ENCODE peak calls at places on chromosomes 13 and 19, in nine cellular contexts. D is omental fat pad, Y is A172, N is AML-193, O is HEK293T, C is T-helper 17 cell, S is HCT116, U is brain pericyte, E is fibroblast of pulmonary artery. B is an unnamed sample.

GRCh38 chr13:43802511-43802910 is 15.7 kb upstream of the ENOX1 start:
- DNase-seq in U (no peak), O (no peak), S (no peak), D (no peak), N (no peak), C (no peak), E (no peak), Y (no peak), B (no peak)

GRCh38 chr19:28213476-28214082 is 999.4 kb downstream of the UQCRFS1 start:
- DNase-seq in Y (peak), S (no peak), D (no peak), N (no peak), C (no peak), U (no peak), O (no peak), E (no peak), B (no peak)

GRCh38 chr13:80436571-80437169 is 95.7 kb upstream of the SPRY2 start:
- DNase-seq in Y (no peak), E (peak), O (no peak), D (no peak), S (no peak), N (no peak), U (no peak), C (no peak), B (no peak)

GRCh38 chr13:50410921-50411712 is 395.9 kb downstream of the KCNRG start:
- DNase-seq in C (no peak), Y (peak), E (peak), S (peak), D (no peak), U (no peak), O (peak), N (no peak), B (no peak)

GRCh38 chr13:19957320-19958118 is 1.0 kb upstream of the ZMYM2 start:
- DNase-seq in N (peak), O (peak), U (peak), Y (no peak), C (peak), S (no peak), D (peak), E (peak), B (peak)

GRCh38 chr19:7533281-7533819 is 2.2 kb upstream of the PNPLA6 start:
- DNase-seq in E (peak), S (no peak), Y (no peak), O (no peak), D (no peak), N (no peak), C (no peak), U (no peak), B (no peak)

GRCh38 chr13:45206340-45206739 is 5.5 kb upstream of the KCTD4 start:
- DNase-seq in E (peak), Y (peak), S (peak), D (no peak), N (no peak), C (no peak), O (no peak), U (no peak), B (no peak)

GRCh38 chr19:39247701-39248664 is 673 bp downstream of the IFNL4 start:
- DNase-seq in Y (no peak), C (no peak), O (no peak), D (no peak), E (peak), S (no peak), U (no peak), N (no peak), B (no peak)

GRCh38 chr13:98853791-98854191 is 101.3 kb upstream of the SLC15A1 start:
- DNase-seq in U (no peak), C (no peak), D (no peak), S (no peak), O (no peak), E (peak), Y (no peak), N (no peak), B (no peak)

GRCh38 chr19:10751109-10751972 is 33.5 kb downstream of the DNM2 start:
- DNase-seq in S (no peak), O (no peak), C (no peak), D (no peak), U (no peak), Y (no peak), N (no peak), E (peak), B (no peak)

GRCh38 chr13:98672947-98673545 is 79.4 kb downstream of the SLC15A1 start:
- DNase-seq in S (peak), O (peak), Y (peak), D (no peak), E (peak), U (peak), N (peak), C (peak), B (peak)

GRCh38 chr19:22620912-22621311 is 13.2 kb upstream of the ZNF492 start:
- DNase-seq in C (no peak), N (no peak), O (no peak), E (no peak), U (no peak), Y (no peak), D (no peak), S (no peak), B (no peak)

GRCh38 chr19:39696418-39696817 is 7.9 kb upstream of the LGALS14 start:
- DNase-seq in E (peak), U (no peak), C (no peak), S (no peak), D (no peak), N (no peak), Y (peak), O (no peak), B (no peak)

GRCh38 chr19:46198756-46199155 is 30.8 kb upstream of the IGFL1 start:
- DNase-seq in U (no peak), N (no peak), O (no peak), D (no peak), C (no peak), S (no peak), E (no peak), Y (peak), B (no peak)

GRCh38 chr13:49308977-49309408 is 61.3 kb downstream of the CDADC1 start:
- DNase-seq in N (no peak), E (no peak), C (no peak), U (no peak), O (no peak), D (no peak), Y (no peak), S (no peak), B (no peak)

GRCh38 chr13:89746554-89746953 is 1600.9 kb upstream of the MIR17HG start:
- DNase-seq in U (no peak), D (no peak), Y (no peak), E (no peak), O (no peak), N (no peak), S (no peak), C (no peak), B (no peak)

GRCh38 chr13:113464476-113464875 is 11.2 kb upstream of the ADPRHL1 start:
- DNase-seq in O (no peak), D (no peak), E (no peak), U (no peak), Y (no peak), C (no peak), N (no peak), S (no peak), B (no peak)

GRCh38 chr13:39777527-39778061 is 122.1 kb downstream of the COG6 start:
- DNase-seq in E (peak), N (peak), U (peak), C (no peak), O (peak), Y (peak), S (peak), D (no peak), B (no peak)

GRCh38 chr19:9786342-9786741 is 17.8 kb upstream of the ZNF846 start:
- DNase-seq in Y (no peak), U (no peak), C (no peak), S (no peak), O (no peak), E (no peak), N (no peak), D (no peak), B (no peak)

GRCh38 chr13:70568571-70568970 is 460.3 kb upstream of the KLHL1 start:
- DNase-seq in O (peak), Y (peak), E (peak), S (peak), U (peak), C (no peak), N (peak), D (no peak), B (peak)

GRCh38 chr13:40613192-40613818 is 53.1 kb downstream of the FOXO1 start:
- DNase-seq in C (peak), Y (no peak), S (no peak), N (no peak), U (no peak), E (no peak), O (peak), D (no peak), B (no peak)

GRCh38 chr19:15252398-15253018 is 20.3 kb upstream of the EPHX3 start:
- DNase-seq in E (peak), C (no peak), U (no peak), D (no peak), S (no peak), O (peak), N (no peak), Y (peak), B (no peak)

GRCh38 chr13:34256236-34256635 is 438.3 kb downstream of the RFC3 start:
- DNase-seq in E (no peak), D (no peak), C (no peak), U (no peak), Y (no peak), O (no peak), S (no peak), N (no peak), B (no peak)